ENCODE peak calls at places on chromosomes 13 and 19, in ten cellular contexts. Q, E, P, H, J, R, X, A, I and Z are unnamed samples.

GRCh38 chr19:10863107-10863700 is 8.1 kb upstream of the CARM1 start:
- DNase-seq in J (peak; percentile 87), Q (no peak), R (no peak), X (no peak), I (no peak), A (no peak), H (no peak), E (no peak), P (no peak), Z (peak; percentile 58)

GRCh38 chr13:42969558-42970172 is 22.4 kb downstream of the EPSTI1 start:
- DNase-seq in H (peak; percentile 68), Q (peak; percentile 78), A (peak; percentile 72), X (peak; percentile 68), J (peak; percentile 88), I (peak; percentile 77), E (peak; percentile 79), R (peak; percentile 12), P (peak; percentile 17), Z (peak; percentile 91)

GRCh38 chr19:6890421-6890913 is 3.1 kb downstream of the ADGRE1 start:
- DNase-seq in I (no peak), J (no peak), A (no peak), H (no peak), E (no peak), X (no peak), P (no peak), Q (no peak), R (no peak), Z (no peak)

GRCh38 chr19:14495678-14496028 is 274 bp downstream of the GIPC1 start:
- DNase-seq in E (no peak), I (no peak), R (no peak), A (no peak), Q (no peak), X (no peak), J (no peak), H (no peak), P (no peak), Z (no peak)

GRCh38 chr19:4971424-4971793 is 2.5 kb downstream of the KDM4B start:
- DNase-seq in A (peak; percentile 27), P (no peak), E (no peak), H (no peak), R (no peak), I (no peak), Q (peak; percentile 75), X (no peak), J (peak; percentile 75), Z (peak; percentile 78)

GRCh38 chr13:76027131-76027530 is 391.0 kb downstream of the LMO7 start:
- DNase-seq in H (peak; percentile 29), E (no peak), R (no peak), J (peak; percentile 83), Q (peak; percentile 37), A (no peak), P (no peak), X (no peak), I (no peak), Z (no peak)

GRCh38 chr13:35720690-35721554 is 244.4 kb upstream of the MAB21L1 start:
- DNase-seq in P (peak; percentile 9), E (peak; percentile 75), Q (peak; percentile 87), H (peak; percentile 38), R (peak; percentile 19), X (peak; percentile 5), I (peak; percentile 70), J (peak; percentile 90), A (peak; percentile 5), Z (peak; percentile 83)

GRCh38 chr13:106083620-106084350 is 451.7 kb downstream of the EFNB2 start:
- DNase-seq in A (no peak), P (no peak), Q (peak; percentile 56), R (peak; percentile 2), H (peak; percentile 65), E (peak; percentile 56), J (peak; percentile 58), X (no peak), I (peak; percentile 20), Z (peak; percentile 28)

GRCh38 chr19:32336259-32337111 is 8.9 kb upstream of the ZNF507 start:
- DNase-seq in E (no peak), P (no peak), A (no peak), J (no peak), Q (no peak), R (no peak), H (peak; percentile 34), I (no peak), X (no peak), Z (no peak)

GRCh38 chr19:50204811-50205675 is 1.6 kb downstream of the MYH14 start:
- DNase-seq in Q (peak; percentile 94), I (peak; percentile 31), P (no peak), J (peak; percentile 76), H (no peak), A (no peak), R (peak; percentile 9), X (no peak), E (peak; percentile 12), Z (peak; percentile 91)

GRCh38 chr13:30697177-30697953 is 38.0 kb upstream of the ALOX5AP start:
- DNase-seq in A (no peak), Q (no peak), P (no peak), X (no peak), J (no peak), R (no peak), I (no peak), H (no peak), E (no peak), Z (no peak)

GRCh38 chr19:54096642-54097106 is 3.9 kb downstream of the OSCAR start:
- DNase-seq in E (no peak), H (no peak), R (no peak), J (peak; percentile 28), Q (peak; percentile 27), I (no peak), A (no peak), P (no peak), X (no peak), Z (peak; percentile 5)

GRCh38 chr19:18715416-18715815 is 31.9 kb downstream of the CRTC1 start:
- DNase-seq in A (no peak), I (no peak), Q (peak; percentile 5), R (no peak), P (no peak), X (no peak), E (no peak), H (no peak), J (no peak), Z (no peak)